ENCODE peak calls at places on chromosomes 7 and 10, in six cellular contexts. K is gastrocnemius medialis; I is psoas muscle; O is CD4-positive, alpha-beta memory T cell; C is uterus; L is heart right ventricle. J is an unnamed sample.

GRCh38 chr10:51273572-51273971 is 199.3 kb downstream of the PRKG1 start:
- DNase-seq in K (no peak), I (no peak), O (no peak), C (no peak), L (no peak), J (no peak)

GRCh38 chr7:13920053-13920697 is 69.3 kb downstream of the ETV1 start:
- DNase-seq in K (no peak), I (no peak), O (no peak), C (no peak), L (peak), J (no peak)

GRCh38 chr7:127900116-127900515 is 131.1 kb downstream of the LRRC4 start:
- DNase-seq in K (no peak), I (no peak), O (no peak), C (no peak), L (no peak), J (no peak)

GRCh38 chr10:102814873-102815661 is 22.1 kb downstream of the CYP17A1 start:
- DNase-seq in K (peak), I (peak), O (no peak), C (peak), L (peak), J (no peak)

GRCh38 chr10:71289421-71290130 is 29.5 kb upstream of the SLC29A3 start:
- DNase-seq in K (no peak), I (no peak), O (no peak), C (no peak), L (peak), J (no peak)

GRCh38 chr7:7639847-7640220 is 718 bp upstream of the UMAD1 start:
- DNase-seq in K (no peak), I (no peak), O (no peak), C (no peak), L (no peak), J (no peak)

GRCh38 chr7:139669106-139670061 is 108.4 kb downstream of the HIPK2 start:
- DNase-seq in K (no peak), I (no peak), O (no peak), C (no peak), L (no peak), J (no peak)

GRCh38 chr7:146773506-146773905 is 656.9 kb downstream of the CNTNAP2 start:
- DNase-seq in K (no peak), I (no peak), O (no peak), C (no peak), L (no peak), J (no peak)

GRCh38 chr10:128062837-128063563 is 63.2 kb downstream of the MKI67 start:
- DNase-seq in K (no peak), I (no peak), O (peak), C (no peak), L (peak), J (no peak)

GRCh38 chr7:42639930-42640329 is 271.9 kb downstream of the C7orf25 start:
- DNase-seq in K (no peak), I (no peak), O (no peak), C (no peak), L (no peak), J (no peak)

GRCh38 chr7:103299660-103300059 is 2.4 kb downstream of the PMPCB start:
- DNase-seq in K (no peak), I (no peak), O (no peak), C (no peak), L (no peak), J (no peak)

GRCh38 chr7:122337011-122337410 is 32.5 kb upstream of the FEZF1 start:
- DNase-seq in K (no peak), I (no peak), O (no peak), C (no peak), L (no peak), J (no peak)

GRCh38 chr7:133837248-133837647 is 289.9 kb upstream of the LRGUK start:
- DNase-seq in K (no peak), I (no peak), O (no peak), C (no peak), L (no peak), J (no peak)

GRCh38 chr7:90631502-90631901 is 35.4 kb downstream of the CDK14 start:
- DNase-seq in K (no peak), I (no peak), O (no peak), C (no peak), L (no peak), J (no peak)
- H3K27ac ChIP-seq in K (no peak), I (no peak), O (no peak), C (no peak), L (no peak), J (no peak)

DNA sequence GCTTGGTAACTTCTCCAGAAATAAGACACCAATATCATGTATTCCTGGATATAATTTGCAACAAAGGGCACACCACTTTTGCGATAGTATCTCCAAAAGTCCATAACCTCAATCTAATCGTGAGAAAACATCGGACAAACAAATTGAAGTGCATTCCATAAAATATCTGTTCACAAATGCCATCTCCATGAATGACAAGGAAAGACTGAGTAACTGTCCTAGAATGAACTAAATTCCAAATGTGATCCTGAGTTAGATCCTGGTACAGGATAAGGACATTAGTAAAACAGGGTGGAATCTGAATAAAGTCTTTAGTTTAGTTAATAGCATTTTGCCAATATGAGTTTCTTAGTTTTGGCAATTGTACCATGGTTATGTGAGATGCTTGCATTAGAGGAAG is 384.2 kb downstream of the SUGCT start:
- DNase-seq in K (no peak), I (no peak), O (no peak), C (no peak), L (no peak), J (no peak)
- H3K27ac ChIP-seq in K (no peak), I (no peak), O (no peak), C (no peak), L (no peak), J (no peak)

GRCh38 chr10:14540611-14541010 is 209.9 kb upstream of the FRMD4A start:
- DNase-seq in K (no peak), I (no peak), O (no peak), C (no peak), L (no peak), J (no peak)
- H3K27ac ChIP-seq in K (no peak), I (no peak), O (peak), C (no peak), L (no peak), J (peak)

GRCh38 chr7:22291979-22292378 is 65.0 kb downstream of the RAPGEF5 start:
- DNase-seq in K (no peak), I (no peak), O (no peak), C (no peak), L (no peak), J (no peak)
- H3K27ac ChIP-seq in K (no peak), I (no peak), O (no peak), C (no peak), L (no peak), J (peak)

J was measured in substantia nigra.